ENCODE peak calls at places on chromosome 3, in nine cellular contexts. S is CD8-positive, alpha-beta T cell; H is hepatocyte; D is neural progenitor cell; B is IMR-90; E is left ventricle myocardium inferior; Q is breast epithelium; O is heart right ventricle; C is heart left ventricle. U is an unnamed sample.

GRCh38 chr3:9947025-9947995 is 4.9 kb downstream of the PRRT3 start:
- DNase-seq in S (no peak), H (peak; percentile 86), D (peak; percentile 85), B (peak; percentile 33), E (peak; percentile 72), Q (peak; percentile 47), O (peak; percentile 75), C (peak; percentile 65), U (peak; percentile 84)

GRCh38 chr3:31125413-31126020 is 231.1 kb upstream of the GADL1 start:
- DNase-seq in S (no peak), H (no peak), D (peak; percentile 65), B (no peak), E (no peak), Q (no peak), O (no peak), C (no peak), U (no peak)

GRCh38 chr3:133468251-133468721 is 68.4 kb downstream of the BFSP2 start:
- DNase-seq in S (no peak), H (no peak), D (no peak), B (peak; percentile 44), E (no peak), Q (no peak), O (no peak), C (no peak), U (no peak)

GRCh38 chr3:49017978-49018706 is at the start of gene DALRD3:
- DNase-seq in S (peak; percentile 76), H (peak; percentile 85), D (peak; percentile 86), B (peak; percentile 51), E (peak; percentile 61), Q (peak; percentile 47), O (peak; percentile 68), C (peak; percentile 74), U (peak; percentile 92)

GRCh38 chr3:185796431-185797107 is 28.3 kb downstream of the IGF2BP2 start:
- DNase-seq in S (no peak), H (peak; percentile 76), D (no peak), B (peak; percentile 85), E (no peak), Q (no peak), O (no peak), C (no peak), U (no peak)

GRCh38 chr3:133747907-133748639 is 1.9 kb downstream of the TF start:
- DNase-seq in S (no peak), H (no peak), D (no peak), B (no peak), E (no peak), Q (no peak), O (no peak), C (no peak), U (no peak)

GRCh38 chr3:53269888-53270880 is 14.4 kb upstream of the TKT start:
- DNase-seq in S (no peak), H (peak; percentile 92), D (peak; percentile 88), B (peak; percentile 98), E (peak; percentile 80), Q (peak; percentile 95), O (peak; percentile 78), C (peak; percentile 83), U (peak; percentile 85)

GRCh38 chr3:84836961-84837360 is 121.8 kb upstream of the CADM2 start:
- DNase-seq in S (no peak), H (peak; percentile 64), D (no peak), B (no peak), E (no peak), Q (no peak), O (no peak), C (no peak), U (no peak)

GRCh38 chr3:149600619-149601018 is 57.2 kb downstream of the WWTR1 start:
- DNase-seq in S (no peak), H (no peak), D (no peak), B (no peak), E (no peak), Q (no peak), O (no peak), C (no peak), U (no peak)

GRCh38 chr3:126153695-126154360 is 26.6 kb downstream of the ALDH1L1 start:
- DNase-seq in S (peak; percentile 40), H (peak; percentile 1), D (no peak), B (no peak), E (no peak), Q (no peak), O (no peak), C (no peak), U (peak; percentile 62)

GRCh38 chr3:192991351-192991750 is 73.7 kb upstream of the MB21D2 start:
- DNase-seq in S (no peak), H (no peak), D (no peak), B (no peak), E (no peak), Q (no peak), O (no peak), C (no peak), U (no peak)

GRCh38 chr3:134039161-134039862 is 9.6 kb upstream of the SLCO2A1 start:
- DNase-seq in S (no peak), H (peak; percentile 82), D (no peak), B (no peak), E (no peak), Q (no peak), O (no peak), C (no peak), U (peak; percentile 76)

GRCh38 chr3:52798978-52799476 is 4.4 kb downstream of the ITIH3 start:
- DNase-seq in S (no peak), H (peak; percentile 31), D (peak; percentile 49), B (no peak), E (no peak), Q (no peak), O (no peak), C (no peak), U (no peak)

GRCh38 chr3:10366681-10367101 is 45.8 kb upstream of the SEC13 start:
- DNase-seq in S (no peak), H (peak; percentile 38), D (peak; percentile 36), B (peak; percentile 100), E (no peak), Q (no peak), O (no peak), C (no peak), U (no peak)

GRCh38 chr3:124860599-124860998 is 26.6 kb downstream of the ITGB5 start:
- DNase-seq in S (no peak), H (peak; percentile 60), D (no peak), B (peak; percentile 96), E (peak; percentile 48), Q (peak; percentile 70), O (peak; percentile 29), C (peak; percentile 82), U (no peak)

GRCh38 chr3:178406206-178406605 is 130.0 kb upstream of the KCNMB2 start:
- DNase-seq in S (no peak), H (no peak), D (no peak), B (no peak), E (no peak), Q (no peak), O (no peak), C (no peak), U (no peak)

GRCh38 chr3:3157484-3157883 is 22.0 kb downstream of the CRBN start:
- DNase-seq in S (no peak), H (no peak), D (no peak), B (no peak), E (no peak), Q (no peak), O (no peak), C (no peak), U (no peak)
- H3K36me3 ChIP-seq in S (peaks cover 43% of the 10 kb centered on the region), H (peaks cover 8% of the 10 kb centered on the region), D (peaks cover 25% of the 10 kb centered on the region), B (peaks cover 20% of the 10 kb centered on the region), E (peaks cover 82% of the 10 kb centered on the region), Q (peaks cover 11% of the 10 kb centered on the region), O (peaks cover 100% of the 10 kb centered on the region), C (peaks cover 52% of the 10 kb centered on the region), U (peaks cover 59% of the 10 kb centered on the region)

GRCh38 chr3:447671-448070 is 251.1 kb downstream of the CHL1 start:
- DNase-seq in S (no peak), H (no peak), D (no peak), B (no peak), E (no peak), Q (no peak), O (no peak), C (no peak), U (no peak)
- H3K27me3 ChIP-seq in S (no peaks in the 10 kb centered on the region), H (no peaks in the 10 kb centered on the region), D (no peaks in the 10 kb centered on the region), B (no peaks in the 10 kb centered on the region), E (peaks cover 4% of the 10 kb centered on the region), Q (no peaks in the 10 kb centered on the region), O (no peaks in the 10 kb centered on the region), C (no peaks in the 10 kb centered on the region), U (no peaks in the 10 kb centered on the region)

GRCh38 chr3:37569991-37570390 is 291.7 kb upstream of the CTDSPL start:
- DNase-seq in S (no peak), H (no peak), D (no peak), B (no peak), E (no peak), Q (no peak), O (no peak), C (no peak), U (no peak)

GRCh38 chr3:37575284-37575683 is 286.4 kb upstream of the CTDSPL start:
- DNase-seq in S (no peak), H (no peak), D (no peak), B (no peak), E (no peak), Q (no peak), O (no peak), C (no peak), U (no peak)

GRCh38 chr3:37574177-37574958 is 287.3 kb upstream of the CTDSPL start:
- DNase-seq in S (no peak), H (no peak), D (no peak), B (no peak), E (no peak), Q (no peak), O (no peak), C (no peak), U (no peak)

DNA sequence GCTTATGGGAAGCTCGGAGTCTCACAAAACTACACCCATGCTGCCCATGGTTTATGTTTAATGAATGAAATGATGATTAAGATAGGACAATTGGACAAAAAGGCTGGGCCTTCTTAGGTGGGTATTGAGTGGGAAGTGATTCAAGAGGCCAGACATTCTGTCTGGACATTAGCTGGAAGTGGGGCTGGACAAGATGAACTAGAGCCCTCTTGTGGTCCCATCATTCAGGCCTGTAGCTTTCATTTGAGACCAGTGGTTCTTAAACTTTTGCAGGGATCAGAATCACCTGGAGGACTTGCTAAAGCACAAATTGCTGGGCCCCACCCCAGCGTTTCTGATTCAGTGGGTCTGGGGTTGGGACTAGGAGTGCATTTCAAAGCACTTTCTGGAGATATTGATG is 290.4 kb upstream of the CTDSPL start:
- DNase-seq in S (no peak), H (no peak), D (no peak), B (no peak), E (no peak), Q (no peak), O (no peak), C (no peak), U (no peak)
- TF ChIP-seq CTCF in S (no peak), H (no peak), D (no peak), B (peak; percentile 1), E (peak; percentile 44), Q (no peak), O (peak; percentile 47), C (no peak), U (no peak)

DNA sequence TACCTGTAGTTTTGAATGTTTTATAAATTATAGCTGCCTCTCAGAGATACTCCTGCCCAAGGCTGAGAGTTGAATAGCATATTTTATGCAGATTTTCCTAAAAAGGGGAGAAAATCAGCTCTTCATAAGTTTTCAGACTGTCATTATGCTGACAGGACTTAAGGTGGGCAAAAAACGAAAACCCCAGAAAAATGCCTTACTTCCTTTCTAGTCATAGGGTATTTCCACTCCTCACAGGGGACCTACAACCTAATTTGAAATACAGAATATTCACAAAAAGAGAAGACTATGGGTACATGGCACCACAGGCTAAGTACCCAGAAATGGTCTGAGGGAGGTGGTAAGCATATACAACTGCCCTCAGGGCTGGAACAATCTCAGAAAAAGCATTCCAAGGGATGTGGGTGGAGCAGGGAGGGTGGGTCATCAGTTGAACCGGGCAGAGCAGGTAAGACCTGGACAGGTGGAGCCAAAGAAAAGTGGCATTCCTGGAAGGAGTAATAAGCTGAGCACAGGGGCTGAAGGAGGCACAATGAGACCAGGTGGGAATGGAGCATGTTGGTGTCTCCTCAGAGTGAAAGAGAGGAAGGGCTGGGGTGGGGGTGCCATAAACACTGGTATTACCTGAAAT is 10.6 kb upstream of the OXSR1 start:
- DNase-seq in S (no peak), H (no peak), D (no peak), B (no peak), E (no peak), Q (no peak), O (no peak), C (no peak), U (no peak)
- H3K36me3 ChIP-seq in S (no peaks in the 10 kb centered on the region), H (no peaks in the 10 kb centered on the region), D (no peaks in the 10 kb centered on the region), B (no peaks in the 10 kb centered on the region), E (no peaks in the 10 kb centered on the region), Q (no peaks in the 10 kb centered on the region), O (no peaks in the 10 kb centered on the region), C (no peaks in the 10 kb centered on the region), U (no peaks in the 10 kb centered on the region)

U was measured in spleen.